ENCODE peak calls at places on chromosome 11, in four cellular contexts. R is small intestine, J is left lung, P is IMR-90. Q is an unnamed sample. For H3K27me3, the result is how much of the 10 kb centered on the place peaks cover.

GRCh38 chr11:32615422-32615821 is 31.8 kb downstream of the EIF3M start:
- DNase-seq in J (no peak), R (no peak), P (no peak), Q (no peak)

GRCh38 chr11:77752518-77752917 is 68.0 kb downstream of the RSF1 start:
- DNase-seq in J (no peak), R (no peak), P (peak), Q (no peak)

GRCh38 chr11:76808158-76808557 is 25.0 kb downstream of the TSKU start:
- DNase-seq in R (no peak), P (no peak), J (no peak), Q (no peak)

GRCh38 chr11:45921561-45922424 is 663 bp upstream of the LARGE2 start:
- DNase-seq in R (peak), J (peak), P (no peak), Q (peak)

GRCh38 chr11:18727499-18728236 is 1.7 kb upstream of the IGSF22 start:
- DNase-seq in J (no peak), P (peak), R (peak), Q (no peak)

GRCh38 chr11:125956371-125956770 is 10.5 kb downstream of the VSIG10L2 start:
- DNase-seq in R (no peak), J (peak), P (peak), Q (peak)

GRCh38 chr11:57248780-57249383 is 11.8 kb upstream of the APLNR start:
- DNase-seq in J (no peak), R (peak), P (peak), Q (no peak)

GRCh38 chr11:125165111-125165663 is 636 bp downstream of the PKNOX2 start:
- DNase-seq in R (peak), P (peak), J (peak), Q (peak)

GRCh38 chr11:61331636-61332035 is 1.3 kb downstream of the DDB1 start:
- DNase-seq in R (peak), P (no peak), J (no peak), Q (no peak)

GRCh38 chr11:122097419-122098001 is 18.5 kb downstream of the BLID start:
- DNase-seq in R (no peak), J (no peak), P (peak), Q (no peak)

GRCh38 chr11:844693-845644 is 2.3 kb downstream of the TSPAN4 start:
- DNase-seq in R (no peak), J (peak), P (peak), Q (peak)

GRCh38 chr11:5923789-5924188 is 18.3 kb upstream of the OR56A3 start:
- DNase-seq in J (no peak), R (no peak), P (no peak), Q (no peak)

GRCh38 chr11:45028921-45029680 is 78.4 kb upstream of the TP53I11 start:
- DNase-seq in P (no peak), J (no peak), R (no peak), Q (no peak)

DNA sequence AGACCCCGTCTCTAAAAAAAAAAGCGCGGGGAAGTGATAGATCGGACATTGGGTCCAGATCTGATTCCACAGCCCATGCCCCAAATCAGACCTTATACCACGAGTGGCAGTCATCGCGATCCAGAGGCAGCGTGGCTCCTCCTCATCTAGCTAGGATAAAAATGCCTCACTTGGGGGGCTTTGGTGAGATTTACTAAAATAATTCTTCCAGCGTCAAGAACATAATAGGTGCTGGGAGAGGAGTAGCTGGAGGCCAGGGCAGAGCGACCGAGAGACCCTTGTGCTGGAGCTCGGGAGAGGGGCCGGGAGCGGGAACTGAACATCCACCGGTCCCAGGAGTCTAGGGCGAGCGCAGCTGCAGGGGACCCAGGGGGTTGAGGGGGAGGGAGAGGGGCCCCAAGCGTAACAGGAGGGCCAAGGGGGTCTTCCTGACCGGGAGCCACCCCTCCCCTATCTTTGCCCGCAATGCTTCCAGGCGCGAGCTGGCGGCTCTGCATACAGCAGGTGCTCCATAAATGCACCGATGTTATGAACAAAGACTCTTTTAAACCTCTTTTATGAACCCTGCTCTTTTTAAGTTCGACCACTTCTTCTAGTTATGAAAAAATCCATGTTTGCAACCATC is 823 bp upstream of the CPT1A start:
- DNase-seq in P (no peak), J (no peak), R (no peak), Q (no peak)
- H3K4me3 ChIP-seq in P (peak), J (peak), R (peak), Q (no peak)

GRCh38 chr11:13276852-13277718 is 505 bp upstream of the BMAL1 start:
- DNase-seq in P (peak), R (peak), J (peak), Q (peak)

GRCh38 chr11:13277719-13278619 is at the start of gene BMAL1:
- DNase-seq in J (peak), P (no peak), R (peak), Q (peak)

GRCh38 chr11:13279487-13279834 is 1.9 kb downstream of the BMAL1 start:
- DNase-seq in J (no peak), P (no peak), R (no peak), Q (no peak)

GRCh38 chr11:13278620-13279486 is 1.3 kb downstream of the BMAL1 start:
- DNase-seq in J (peak), R (peak), P (no peak), Q (no peak)

DNA sequence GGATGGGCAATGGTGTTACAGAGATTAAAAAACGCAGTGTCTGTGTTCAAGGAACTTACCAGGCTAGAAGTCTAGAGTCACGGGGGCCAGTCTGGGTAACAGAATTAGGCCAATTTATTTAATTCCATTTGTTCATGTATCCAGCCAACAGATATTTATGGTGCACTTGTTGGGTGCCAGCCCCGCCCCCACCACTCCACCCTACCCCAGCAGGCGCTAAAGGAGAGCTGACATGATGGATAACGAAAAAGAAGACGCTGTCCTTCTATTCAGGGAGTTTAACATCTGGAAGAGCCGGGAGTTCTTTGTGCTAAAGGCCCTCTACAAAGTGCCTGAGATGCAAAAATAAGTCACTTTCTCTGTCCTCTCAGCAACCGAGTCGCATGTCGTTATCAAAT is 1.1 kb upstream of the BMAL1 start:
- DNase-seq in P (no peak), J (peak), R (no peak), Q (no peak)
- H3K27me3 ChIP-seq in P (under half), J (under half), R (under half), Q (under half)

GRCh38 chr11:130451261-130452019 is 3.0 kb downstream of the ADAMTS15 start:
- DNase-seq in R (peak), J (no peak), P (peak), Q (peak)
- H3K4me3 ChIP-seq in R (no peak), J (peak), P (peak), Q (no peak)

GRCh38 chr11:2272241-2272945 is 2.0 kb upstream of the ASCL2 start:
- DNase-seq in R (no peak), P (no peak), J (no peak), Q (peak)

GRCh38 chr11:2270322-2271076 is at the start of gene ASCL2:
- DNase-seq in P (no peak), R (peak), J (peak), Q (no peak)

GRCh38 chr11:2271327-2272240 is 1.2 kb upstream of the ASCL2 start:
- DNase-seq in R (no peak), P (no peak), J (peak), Q (peak)

GRCh38 chr11:2269601-2270321 is 627 bp downstream of the ASCL2 start:
- DNase-seq in P (peak), R (peak), J (peak), Q (peak)

DNA sequence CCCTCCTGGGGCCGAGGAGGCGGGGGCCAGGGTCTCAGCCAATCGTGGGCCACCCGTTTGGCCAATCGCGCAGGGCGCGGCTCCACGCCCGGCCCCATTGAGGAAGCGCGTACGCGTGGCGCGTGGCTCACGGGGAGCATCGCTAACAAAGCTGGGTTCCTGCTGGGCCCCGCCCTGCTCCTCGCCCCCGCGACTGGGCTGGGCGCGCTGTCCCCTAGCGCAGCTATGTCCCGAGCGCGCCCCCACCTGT is 614 bp upstream of the ASCL2 start:
- DNase-seq in R (peak), P (no peak), J (peak), Q (peak)
- H3K27me3 ChIP-seq in R (under half), P (half or more), J (under half), Q (under half)

GRCh38 chr11:67375320-67376021 is 2.1 kb upstream of the CLCF1 start:
- DNase-seq in P (no peak), J (no peak), R (no peak), Q (no peak)
- H3K4me3 ChIP-seq in P (no peak), J (no peak), R (no peak), Q (no peak)

DNA sequence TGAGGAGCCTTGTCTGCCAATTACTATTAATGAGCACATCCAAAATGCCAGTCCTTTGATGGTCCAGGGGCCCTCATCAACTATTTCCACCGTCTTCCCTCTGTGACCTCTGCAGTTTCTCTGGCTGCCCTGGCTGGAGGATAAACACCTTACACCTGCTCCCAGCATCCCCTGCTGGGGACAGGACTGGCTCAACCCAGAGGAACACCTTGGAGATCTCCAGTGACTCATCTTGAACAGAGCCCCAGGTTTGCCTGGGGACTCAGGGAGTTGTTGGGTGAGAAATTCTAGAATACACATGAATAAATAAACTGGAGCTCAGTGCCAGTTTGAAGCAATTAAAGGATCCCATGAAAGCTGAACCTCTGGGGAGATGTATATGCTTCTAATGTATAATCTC is 24.0 kb upstream of the ELF5 start:
- DNase-seq in J (no peak), R (no peak), P (no peak), Q (no peak)
- H3K27me3 ChIP-seq in J (under half), R (under half), P (under half), Q (under half)

GRCh38 chr11:73342633-73343032 is 33.6 kb upstream of the RELT start:
- DNase-seq in P (no peak), R (no peak), J (peak), Q (no peak)
- H3K4me3 ChIP-seq in P (no peak), R (peak), J (no peak), Q (no peak)

GRCh38 chr11:90124946-90125345 is 9.5 kb upstream of the NAALAD2 start:
- DNase-seq in R (no peak), P (no peak), J (no peak), Q (no peak)
- H3K27me3 ChIP-seq in R (under half), P (under half), J (under half), Q (under half)

GRCh38 chr11:28674432-28675076 is 566.4 kb downstream of the METTL15 start:
- DNase-seq in R (no peak), J (no peak), P (peak), Q (no peak)
- H3K4me3 ChIP-seq in R (no peak), J (no peak), P (no peak), Q (no peak)

GRCh38 chr11:133467686-133468085 is 64.6 kb downstream of the OPCML start:
- DNase-seq in J (no peak), R (no peak), P (no peak), Q (no peak)
- H3K27me3 ChIP-seq in J (under half), R (under half), P (under half), Q (under half)